ENCODE peak calls at places on chromosomes 7 and 10, in six cellular contexts. T, I, O, P, Q and A are unnamed samples.

GRCh38 chr7:138625084-138625848 is 75.9 kb downstream of the SVOPL start:
- DNase-seq in Q (no peak), O (no peak), P (no peak), I (peak; percentile 5), T (no peak), A (no peak)

GRCh38 chr10:110502851-110503301 is 5.2 kb downstream of the DUSP5 start:
- DNase-seq in P (no peak), I (peak; percentile 4), O (peak; percentile 40), T (peak; percentile 27), Q (no peak), A (no peak)

GRCh38 chr10:110138197-110138812 is 69.1 kb upstream of the MXI1 start:
- DNase-seq in O (peak; percentile 34), T (no peak), P (no peak), I (peak; percentile 14), Q (no peak), A (peak; percentile 27)

GRCh38 chr7:91226411-91226810 is 37.8 kb upstream of the FZD1 start:
- DNase-seq in P (no peak), T (no peak), I (no peak), Q (no peak), O (no peak), A (no peak)

GRCh38 chr7:142796001-142796500 is 25.3 kb downstream of the PRSS2 start:
- DNase-seq in I (no peak), T (no peak), P (no peak), Q (no peak), O (no peak), A (no peak)

GRCh38 chr7:138126928-138127327 is 50.7 kb downstream of the AKR1D1 start:
- DNase-seq in T (no peak), O (no peak), P (no peak), I (no peak), Q (no peak), A (no peak)

GRCh38 chr7:47191876-47192291 is 390.0 kb downstream of the TNS3 start:
- DNase-seq in T (no peak), P (no peak), I (no peak), Q (no peak), O (no peak), A (no peak)

GRCh38 chr10:31381766-31382316 is 62.8 kb downstream of the ZEB1 start:
- DNase-seq in T (no peak), Q (no peak), I (no peak), P (no peak), O (no peak), A (no peak)

GRCh38 chr10:122164815-122165491 is 106.1 kb upstream of the BTBD16 start:
- DNase-seq in O (no peak), Q (no peak), P (no peak), T (no peak), I (peak; percentile 24), A (no peak)

GRCh38 chr10:124641282-124642075 is 102.7 kb downstream of the FAM53B start:
- DNase-seq in T (peak; percentile 32), I (no peak), P (no peak), O (peak; percentile 90), Q (no peak), A (no peak)

GRCh38 chr10:34808789-34809745 is 6.0 kb downstream of the PARD3 start:
- DNase-seq in O (peak; percentile 35), Q (no peak), T (no peak), P (no peak), I (no peak), A (peak; percentile 70)

GRCh38 chr7:96670338-96671289 is 39.0 kb downstream of the SEM1 start:
- DNase-seq in P (no peak), O (no peak), I (peak; percentile 76), Q (no peak), T (no peak), A (no peak)

GRCh38 chr7:155066417-155066950 is 3.6 kb upstream of the HTR5A start:
- DNase-seq in O (peak; percentile 27), Q (no peak), I (peak; percentile 51), T (no peak), P (no peak), A (peak; percentile 34)

GRCh38 chr10:408223-408622 is 273.0 kb downstream of the ZMYND11 start:
- DNase-seq in T (no peak), O (no peak), I (peak; percentile 14), P (no peak), Q (no peak), A (no peak)

GRCh38 chr10:10778959-10779358 is 238.7 kb upstream of the CELF2 start:
- DNase-seq in Q (no peak), I (no peak), P (no peak), T (no peak), O (no peak), A (no peak)

GRCh38 chr7:54215424-54215823 is 326.8 kb upstream of the VSTM2A start:
- DNase-seq in T (no peak), P (no peak), Q (no peak), I (no peak), O (no peak), A (no peak)

GRCh38 chr10:10499839-10500238 is 517.8 kb upstream of the CELF2 start:
- DNase-seq in I (no peak), T (no peak), Q (no peak), P (no peak), O (peak; percentile 23), A (no peak)

GRCh38 chr7:32077806-32078205 is 7.6 kb upstream of the PDE1C start:
- DNase-seq in T (no peak), P (no peak), I (no peak), O (no peak), Q (no peak), A (no peak)

GRCh38 chr7:149286811-149287400 is 24.9 kb downstream of the ZNF783 start:
- DNase-seq in P (no peak), Q (no peak), I (no peak), T (no peak), O (no peak), A (no peak)

GRCh38 chr7:112336261-112336660 is 114.0 kb upstream of the IFRD1 start:
- DNase-seq in Q (no peak), P (no peak), T (no peak), O (no peak), I (no peak), A (no peak)

GRCh38 chr10:27611861-27612450 is 107.9 kb downstream of the RAB18 start:
- DNase-seq in Q (no peak), T (no peak), P (no peak), O (no peak), I (no peak), A (no peak)

GRCh38 chr7:47636693-47637175 is 54.8 kb upstream of the TNS3 start:
- DNase-seq in P (no peak), Q (no peak), O (peak; percentile 38), T (no peak), I (no peak), A (no peak)

GRCh38 chr7:101602484-101603241 is 26.4 kb downstream of the MYL10 start:
- DNase-seq in T (peak; percentile 80), P (peak; percentile 51), O (peak; percentile 81), Q (peak; percentile 86), I (peak; percentile 82), A (peak; percentile 53)

GRCh38 chr10:47403401-47404318 is 19.6 kb upstream of the ZNF488 start:
- DNase-seq in P (no peak), Q (no peak), I (no peak), T (no peak), O (no peak), A (no peak)

GRCh38 chr7:47771301-47771989 is 176.8 kb downstream of the PKD1L1 start:
- DNase-seq in T (no peak), O (no peak), P (no peak), Q (no peak), I (no peak), A (no peak)

GRCh38 chr7:158431941-158432347 is 155.7 kb downstream of the PTPRN2 start:
- DNase-seq in T (no peak), P (no peak), O (peak; percentile 22), Q (no peak), I (no peak), A (no peak)

GRCh38 chr10:85926986-85927385 is 439.6 kb downstream of the GRID1 start:
- DNase-seq in O (no peak), I (no peak), Q (no peak), T (no peak), P (no peak), A (no peak)

GRCh38 chr10:21924511-21924910 is 79.0 kb downstream of the DNAJC1 start:
- DNase-seq in P (no peak), T (no peak), O (no peak), I (no peak), Q (no peak), A (no peak)

GRCh38 chr10:98664329-98665042 is 217.8 kb upstream of the HPS1 start:
- DNase-seq in I (no peak), T (peak; percentile 17), O (peak; percentile 6), P (no peak), Q (peak; percentile 73), A (no peak)

GRCh38 chr7:151775547-151776443 is 101.1 kb downstream of the PRKAG2 start:
- DNase-seq in P (no peak), Q (no peak), T (no peak), O (no peak), I (no peak), A (no peak)